ENCODE peak calls at places on chromosomes 2 and 18, in eight cellular contexts. M is HCT116, E is DND-41, Z is mesendoderm, I is astrocyte, F is fibroblast of lung, B is endothelial cell of umbilical vein, P is endodermal cell. Q is an unnamed sample. For H3K4me1, the result is how much of the 10 kb centered on the place peaks cover.

GRCh38 chr18:26480897-26481795 is 67.2 kb downstream of the KCTD1 start:
- DNase-seq in Z (peak), M (peak), F (peak), E (no peak), B (peak), I (peak), P (no peak), Q (peak)

GRCh38 chr18:3910507-3910906 is 460.5 kb downstream of the TGIF1 start:
- DNase-seq in E (no peak), B (no peak), I (peak), Z (no peak), M (no peak), F (peak), P (no peak), Q (no peak)

GRCh38 chr2:175730025-175730424 is 272.0 kb downstream of the LNPK start:
- DNase-seq in Z (no peak), E (no peak), B (no peak), P (no peak), M (no peak), F (no peak), I (no peak), Q (no peak)

GRCh38 chr2:99450199-99450598 is 39.6 kb downstream of the REV1 start:
- DNase-seq in F (peak), P (no peak), Z (no peak), E (no peak), B (no peak), M (no peak), I (no peak), Q (no peak)

GRCh38 chr2:170090229-170090628 is 87.7 kb upstream of the MYO3B start:
- DNase-seq in E (no peak), B (no peak), I (no peak), P (no peak), F (no peak), Z (no peak), M (no peak), Q (no peak)

GRCh38 chr2:82735336-82735735 is 1723.7 kb downstream of the SUCLG1 start:
- DNase-seq in B (no peak), P (no peak), E (no peak), M (no peak), F (no peak), I (no peak), Z (no peak), Q (no peak)

GRCh38 chr2:112670521-112671022 is 24.8 kb downstream of the SLC20A1 start:
- DNase-seq in I (no peak), B (no peak), Z (no peak), F (no peak), M (no peak), E (no peak), P (no peak), Q (no peak)

GRCh38 chr2:190540048-190540447 is 5.5 kb upstream of the NEMP2 start:
- DNase-seq in I (no peak), F (no peak), P (no peak), M (no peak), B (no peak), Z (no peak), E (no peak), Q (no peak)

GRCh38 chr2:237113026-237113810 is 27.5 kb downstream of the COPS8 start:
- DNase-seq in M (no peak), I (no peak), Z (no peak), E (no peak), B (no peak), P (no peak), F (no peak), Q (no peak)

GRCh38 chr2:26635401-26635800 is 5.8 kb downstream of the CIB4 start:
- DNase-seq in F (no peak), P (peak), M (no peak), E (no peak), Z (no peak), I (no peak), B (no peak), Q (no peak)

GRCh38 chr2:119820275-119820674 is 60.6 kb downstream of the PTPN4 start:
- DNase-seq in E (no peak), B (peak), I (peak), M (no peak), F (peak), P (no peak), Z (peak), Q (peak)

GRCh38 chr2:160353166-160353565 is 140.4 kb downstream of the RBMS1 start:
- DNase-seq in E (peak), B (peak), F (no peak), M (no peak), P (no peak), Z (no peak), I (no peak), Q (no peak)

GRCh38 chr18:31101148-31102019 is 837 bp downstream of the DSC2 start:
- DNase-seq in M (no peak), Z (peak), B (no peak), P (peak), I (no peak), E (no peak), F (peak), Q (no peak)

GRCh38 chr2:111216811-111217652 is 96.3 kb downstream of the BCL2L11 start:
- DNase-seq in M (no peak), P (peak), I (no peak), E (peak), B (no peak), Z (no peak), F (no peak), Q (no peak)

GRCh38 chr2:128467321-128467901 is 148.7 kb upstream of the HS6ST1 start:
- DNase-seq in M (no peak), P (peak), E (peak), I (no peak), Z (no peak), B (no peak), F (no peak), Q (no peak)

GRCh38 chr2:147439986-147440385 is 404.8 kb upstream of the ACVR2A start:
- DNase-seq in F (no peak), E (no peak), I (no peak), Z (no peak), B (no peak), P (no peak), M (no peak), Q (no peak)

GRCh38 chr2:161388146-161388779 is 27.8 kb upstream of the TBR1 start:
- DNase-seq in B (no peak), I (no peak), P (no peak), E (no peak), Z (no peak), F (no peak), M (no peak), Q (no peak)

GRCh38 chr2:20618468-20618885 is 32.4 kb downstream of the HS1BP3 start:
- DNase-seq in P (no peak), E (no peak), Z (no peak), F (no peak), B (no peak), I (no peak), M (no peak), Q (no peak)

GRCh38 chr2:226796840-226797288 is 2.8 kb downstream of the IRS1 start:
- DNase-seq in F (no peak), M (no peak), E (peak), Z (peak), B (no peak), P (peak), I (no peak), Q (peak)

DNA sequence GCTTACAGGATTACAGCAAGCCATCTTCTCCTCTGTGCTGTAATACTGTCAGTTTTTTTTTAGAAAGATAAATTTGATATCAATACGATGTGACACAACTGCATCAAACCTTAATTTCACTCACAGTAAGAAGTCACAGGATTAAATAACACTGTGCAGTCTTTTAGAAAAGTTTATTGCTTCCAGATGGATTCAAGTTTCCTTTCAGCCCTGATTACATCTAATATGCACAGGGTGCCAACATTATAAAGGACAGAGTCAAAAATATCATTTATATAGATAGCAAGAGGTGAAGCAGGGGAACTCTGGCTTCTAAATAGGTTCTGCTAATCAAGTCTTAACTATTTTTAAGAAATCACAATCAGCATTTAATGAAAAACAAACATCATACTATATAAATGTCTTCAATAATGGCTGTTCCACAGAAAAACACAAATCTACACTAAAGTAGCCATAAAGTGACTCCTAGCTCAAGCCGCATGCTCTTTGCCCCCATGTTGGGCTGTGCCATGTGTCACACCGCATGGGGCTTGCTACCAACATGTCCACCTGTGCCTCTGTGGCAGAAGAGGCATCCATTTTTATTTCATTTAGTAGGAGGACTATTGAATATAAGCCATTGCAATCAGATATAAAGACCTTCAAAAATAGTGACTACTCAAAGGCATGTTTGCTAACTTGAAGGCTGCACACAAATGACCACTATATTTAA is 35.0 kb downstream of the CERKL start:
- DNase-seq in I (no peak), B (no peak), Z (no peak), E (no peak), F (no peak), M (no peak), P (no peak), Q (peak)
- H3K4me1 ChIP-seq in I (under half), B (under half), Z (under half), E (under half), F (under half), M (under half), P (under half), Q (under half)

GRCh38 chr2:138282014-138282413 is 219.6 kb upstream of the SPOPL start:
- DNase-seq in F (no peak), E (no peak), M (no peak), B (no peak), I (no peak), Z (no peak), P (no peak), Q (no peak)
- H3K4me3 ChIP-seq in F (no peak), E (no peak), M (no peak), B (no peak), I (no peak), Z (no peak), P (no peak), Q (no peak)

DNA sequence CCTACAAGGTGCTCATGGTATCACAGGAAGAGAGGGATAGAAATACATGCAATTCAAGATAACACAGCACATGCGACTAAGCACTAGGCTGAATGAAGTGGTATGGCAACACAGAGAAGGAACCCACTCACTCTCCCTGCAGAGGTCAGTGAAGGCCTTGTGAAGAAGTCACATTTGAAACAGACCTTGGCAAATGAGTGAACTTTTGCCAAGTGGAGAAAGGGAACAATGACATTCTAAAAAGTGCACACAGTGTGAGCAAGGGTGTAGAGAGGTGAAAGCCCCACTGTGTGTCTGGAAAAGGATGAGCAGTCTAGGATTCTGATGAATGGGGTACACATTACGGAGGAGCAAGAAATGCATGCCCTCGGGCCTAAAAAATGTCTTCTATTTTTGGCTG is 23.3 kb downstream of the KLF7 start:
- DNase-seq in B (no peak), I (no peak), Z (peak), M (no peak), F (no peak), P (no peak), E (no peak), Q (no peak)
- H3K9ac ChIP-seq in B (peak), I (no peak), Z (peak), M (no peak), F (no peak), P (no peak), E (no peak), Q (peak)

GRCh38 chr18:35045121-35045520 is 3.9 kb downstream of the MAPRE2 start:
- DNase-seq in P (no peak), I (no peak), Z (no peak), B (peak), E (no peak), M (no peak), F (peak), Q (peak)
- H3K4me1 ChIP-seq in P (under half), I (under half), Z (under half), B (half or more), E (half or more), M (under half), F (under half), Q (under half)

DNA sequence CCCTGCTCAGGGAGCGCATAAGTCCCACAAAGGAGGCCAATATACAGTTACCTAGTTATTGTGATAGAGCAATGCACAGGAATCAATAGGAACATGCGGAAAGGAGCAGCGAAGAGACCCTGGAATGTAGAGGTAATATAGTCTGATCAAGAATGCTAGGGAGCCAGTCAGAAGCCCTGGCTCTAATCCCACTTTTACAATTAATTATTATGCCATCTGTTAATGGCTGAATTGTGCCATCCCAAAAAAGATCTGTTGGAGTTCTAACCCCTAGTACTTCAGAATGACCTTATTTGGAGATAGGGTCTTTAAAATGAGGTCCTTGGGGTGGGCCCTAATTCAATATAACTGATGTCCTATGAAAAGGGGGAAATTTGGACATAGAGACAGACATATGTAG is 7.7 kb upstream of the SPATS2L start:
- DNase-seq in Z (no peak), B (no peak), E (no peak), F (no peak), I (no peak), M (no peak), P (no peak), Q (no peak)
- H3K4me3 ChIP-seq in Z (no peak), B (no peak), E (no peak), F (no peak), I (no peak), M (no peak), P (no peak), Q (no peak)

GRCh38 chr2:42043789-42044394 is 3.9 kb upstream of the PKDCC start:
- DNase-seq in Z (no peak), B (no peak), I (no peak), E (no peak), M (no peak), P (no peak), F (no peak), Q (no peak)

GRCh38 chr2:42044939-42045338 is 2.9 kb upstream of the PKDCC start:
- DNase-seq in P (no peak), I (no peak), B (no peak), M (no peak), F (no peak), E (no peak), Z (no peak), Q (no peak)

GRCh38 chr2:42045956-42046748 is 1.7 kb upstream of the PKDCC start:
- DNase-seq in E (no peak), P (no peak), M (no peak), Z (peak), B (no peak), F (no peak), I (no peak), Q (no peak)

GRCh38 chr2:42046819-42047487 is 868 bp upstream of the PKDCC start:
- DNase-seq in M (no peak), P (peak), E (no peak), Z (peak), B (peak), F (peak), I (no peak), Q (no peak)

GRCh38 chr2:42045389-42045788 is 2.4 kb upstream of the PKDCC start:
- DNase-seq in P (no peak), Z (no peak), E (no peak), M (no peak), I (no peak), B (no peak), F (no peak), Q (no peak)
- H3K9ac ChIP-seq in P (no peak), Z (no peak), E (no peak), M (no peak), I (no peak), B (no peak), F (no peak), Q (no peak)

GRCh38 chr2:209277444-209277843 is 146.4 kb upstream of the MAP2 start:
- DNase-seq in P (no peak), Z (no peak), F (no peak), M (no peak), I (no peak), B (no peak), E (no peak), Q (no peak)

DNA sequence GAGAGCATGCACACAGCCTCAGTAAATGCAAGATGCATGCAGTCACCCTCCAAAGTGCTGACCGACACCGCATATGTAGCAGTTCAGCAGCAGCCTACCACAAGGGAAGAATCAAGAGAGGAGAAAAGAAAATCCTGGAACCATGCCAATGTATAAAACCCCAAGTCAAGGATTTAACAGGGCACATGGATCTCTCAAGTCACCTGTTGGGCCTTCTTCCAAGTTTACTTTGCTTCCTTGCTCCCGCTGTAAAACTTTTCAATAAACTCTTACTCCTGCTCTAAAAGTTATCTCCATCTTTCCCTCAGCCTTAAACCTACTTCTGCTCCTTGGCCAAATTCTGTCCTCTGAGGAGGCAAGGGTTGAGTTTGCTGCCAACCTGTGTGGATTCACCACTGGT is 147.8 kb upstream of the MAP2 start:
- DNase-seq in I (no peak), E (no peak), P (no peak), M (no peak), Z (no peak), B (no peak), F (no peak), Q (no peak)
- H3K4me1 ChIP-seq in I (under half), E (under half), P (under half), M (under half), Z (under half), B (under half), F (under half), Q (under half)

GRCh38 chr2:233063269-233063975 is 3.3 kb downstream of the INPP5D start:
- DNase-seq in F (no peak), B (no peak), I (no peak), Z (peak), P (peak), E (no peak), M (no peak), Q (no peak)

GRCh38 chr2:233061591-233062446 is 1.7 kb downstream of the INPP5D start:
- DNase-seq in F (no peak), P (peak), M (no peak), I (no peak), B (peak), E (no peak), Z (peak), Q (no peak)

GRCh38 chr2:233062447-233062842 is 2.3 kb downstream of the INPP5D start:
- DNase-seq in I (no peak), M (no peak), Z (no peak), P (peak), E (no peak), B (no peak), F (no peak), Q (no peak)

GRCh38 chr2:233063976-233064411 is 3.9 kb downstream of the INPP5D start:
- DNase-seq in M (no peak), Z (no peak), F (no peak), E (no peak), P (no peak), I (no peak), B (no peak), Q (no peak)

GRCh38 chr2:233062946-233063268 is 2.8 kb downstream of the INPP5D start:
- DNase-seq in E (no peak), F (no peak), P (no peak), I (no peak), Z (no peak), M (no peak), B (no peak), Q (no peak)
- H3K4me3 ChIP-seq in E (no peak), F (no peak), P (no peak), I (no peak), Z (no peak), M (no peak), B (no peak), Q (no peak)

DNA sequence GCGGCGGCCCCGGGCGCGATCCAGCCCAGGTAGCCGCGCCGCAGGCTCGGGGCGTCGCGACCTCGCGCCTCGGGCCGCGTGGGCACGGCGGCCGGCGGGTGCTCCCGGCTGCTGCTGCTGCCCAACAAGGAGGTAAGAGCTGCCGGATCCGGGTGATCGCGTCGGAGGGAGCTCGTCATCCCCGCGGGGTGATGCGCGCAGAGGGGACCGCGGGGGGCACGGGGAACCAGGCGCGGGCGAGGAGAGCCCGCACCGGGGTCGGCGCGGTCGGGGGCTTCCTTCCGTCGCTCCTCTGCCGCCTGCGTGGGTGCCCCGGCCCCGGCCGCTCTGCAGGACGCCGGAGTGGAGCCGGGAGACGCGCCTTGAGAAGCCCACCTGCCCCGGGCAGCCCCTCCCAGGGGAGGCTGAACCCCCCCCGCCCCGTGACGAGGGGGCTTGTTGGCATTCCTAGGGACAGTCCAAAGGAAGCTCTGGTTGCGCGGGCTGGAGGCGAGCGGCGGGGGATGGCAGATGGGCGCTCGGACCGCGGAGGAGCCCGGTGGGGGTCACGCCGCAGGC is 133.6 kb upstream of the MGAT5 start:
- DNase-seq in P (peak), Z (peak), I (no peak), B (peak), M (no peak), E (peak), F (no peak), Q (no peak)
- H3K9ac ChIP-seq in P (peak), Z (peak), I (peak), B (peak), M (peak), E (peak), F (peak), Q (peak)

GRCh38 chr2:43344911-43345373 is 118.5 kb upstream of the ZFP36L2 start:
- DNase-seq in F (no peak), I (no peak), P (no peak), M (no peak), Z (peak), E (no peak), B (peak), Q (peak)

GRCh38 chr2:43341959-43342757 is 115.8 kb upstream of the ZFP36L2 start:
- DNase-seq in E (no peak), M (no peak), F (no peak), Z (no peak), B (no peak), I (no peak), P (no peak), Q (no peak)

GRCh38 chr2:43345872-43346271 is 119.5 kb upstream of the ZFP36L2 start:
- DNase-seq in M (no peak), P (no peak), F (no peak), Z (no peak), B (no peak), E (no peak), I (no peak), Q (no peak)

GRCh38 chr2:43345391-43345813 is 119.0 kb upstream of the ZFP36L2 start:
- DNase-seq in Z (peak), B (peak), M (no peak), F (peak), I (peak), E (no peak), P (no peak), Q (peak)

GRCh38 chr2:43343573-43344304 is 117.3 kb upstream of the ZFP36L2 start:
- DNase-seq in B (peak), M (no peak), I (peak), P (no peak), Z (peak), E (no peak), F (peak), Q (peak)
- H3K4me1 ChIP-seq in B (under half), M (under half), I (half or more), P (under half), Z (under half), E (under half), F (under half), Q (half or more)

Q was measured in adipocyte.